ENCODE peak calls at places on chromosome 14, in nine cellular contexts. W is T-helper 2 cell; I is midbrain; R is neuronal stem cell; L is nephron progenitor cell; E is dermis microvascular lymphatic vessel endothelial cell; Q is stimulated activated CD4-positive, alpha-beta T cell treated with anti-CD3 and anti-CD28 coated beads, Interleukin-15, amount 100 ng/mL, for 1 hour; T is substantia nigra; G is head of caudate nucleus. N is an unnamed sample.

GRCh38 chr14:93997082-93997481 is at the start of gene CCDC197:
- DNase-seq in W (no peak), I (no peak), R (no peak), L (no peak), E (no peak), Q (no peak), T (no peak), G (no peak), N (no peak)

GRCh38 chr14:48536318-48536717 is 860.9 kb upstream of the MDGA2 start:
- DNase-seq in W (no peak), I (no peak), R (peak; percentile 3), L (peak; percentile 11), E (no peak), Q (no peak), T (no peak), G (no peak), N (no peak)

GRCh38 chr14:66425402-66425801 is 60.8 kb upstream of the CCDC196 start:
- DNase-seq in W (no peak), I (no peak), R (no peak), L (no peak), E (no peak), Q (no peak), T (no peak), G (peak; percentile 65), N (no peak)

GRCh38 chr14:67970923-67971322 is 151.3 kb downstream of the RAD51B start:
- DNase-seq in W (no peak), I (no peak), R (no peak), L (no peak), E (no peak), Q (no peak), T (no peak), G (no peak), N (no peak)

GRCh38 chr14:81886588-81886987 is 352.9 kb upstream of the SEL1L start:
- DNase-seq in W (no peak), I (no peak), R (no peak), L (no peak), E (no peak), Q (no peak), T (no peak), G (no peak), N (no peak)

GRCh38 chr14:103031566-103031911 is 25.8 kb downstream of the CDC42BPB start:
- DNase-seq in W (no peak), I (no peak), R (no peak), L (no peak), E (no peak), Q (no peak), T (no peak), G (no peak), N (no peak)

GRCh38 chr14:54252072-54252730 is 144.6 kb upstream of the CDKN3 start:
- DNase-seq in W (no peak), I (no peak), R (no peak), L (no peak), E (no peak), Q (no peak), T (no peak), G (no peak), N (no peak)

GRCh38 chr14:61533513-61534255 is 161.6 kb upstream of the HIF1A start:
- DNase-seq in W (no peak), I (no peak), R (no peak), L (no peak), E (no peak), Q (no peak), T (no peak), G (no peak), N (no peak)

GRCh38 chr14:63677891-63678379 is 36.3 kb upstream of the WDR89 start:
- DNase-seq in W (no peak), I (no peak), R (no peak), L (no peak), E (peak; percentile 90), Q (no peak), T (no peak), G (no peak), N (no peak)

GRCh38 chr14:104471114-104471513 is 108.5 kb upstream of the C14orf180 start:
- DNase-seq in W (no peak), I (no peak), R (no peak), L (no peak), E (no peak), Q (no peak), T (no peak), G (no peak), N (no peak)

GRCh38 chr14:52729585-52729924 is 411 bp upstream of the STYX start:
- DNase-seq in W (no peak), I (no peak), R (no peak), L (no peak), E (no peak), Q (no peak), T (no peak), G (no peak), N (no peak)

GRCh38 chr14:103255555-103255954 is 78.5 kb upstream of the EIF5 start:
- DNase-seq in W (no peak), I (no peak), R (no peak), L (no peak), E (no peak), Q (no peak), T (no peak), G (no peak), N (no peak)

GRCh38 chr14:103641181-103641580 is 12.2 kb downstream of the KLC1 start:
- DNase-seq in W (no peak), I (no peak), R (no peak), L (no peak), E (no peak), Q (no peak), T (no peak), G (no peak), N (no peak)

GRCh38 chr14:100336618-100337530 is 13.7 kb downstream of the SLC25A47 start:
- DNase-seq in W (no peak), I (no peak), R (no peak), L (no peak), E (no peak), Q (no peak), T (no peak), G (peak; percentile 17), N (no peak)